ENCODE peak calls at places on chromosomes 13 and 19, in eight cellular contexts. T is colonic mucosa, S is GM23248, D is H1, Q is endodermal cell, U is DND-41, A is neural progenitor cell, K is neuronal stem cell. E is an unnamed sample.

GRCh38 chr13:100980171-100980570 is 305.6 kb upstream of the TMTC4 start:
- DNase-seq in T (no peak), S (peak; percentile 6), D (no peak), Q (no peak), U (no peak), A (no peak), K (no peak), E (peak; percentile 47)

GRCh38 chr19:34363094-34363493 is 1.9 kb upstream of the GPI start:
- DNase-seq in T (no peak), S (peak; percentile 13), D (no peak), Q (peak; percentile 68), U (no peak), A (peak; percentile 52), K (no peak), E (peak; percentile 76)

GRCh38 chr19:55643003-55643732 is at the start of gene ZNF581:
- DNase-seq in T (peak; percentile 80), S (peak; percentile 87), D (no peak), Q (peak; percentile 89), U (peak; percentile 83), A (peak; percentile 82), K (peak; percentile 73), E (peak; percentile 87)

GRCh38 chr19:33487901-33488817 is 33.4 kb downstream of the PEPD start:
- DNase-seq in T (no peak), S (no peak), D (no peak), Q (no peak), U (no peak), A (no peak), K (no peak), E (no peak)

GRCh38 chr13:80072231-80072630 is 268.7 kb downstream of the SPRY2 start:
- DNase-seq in T (no peak), S (no peak), D (no peak), Q (no peak), U (no peak), A (no peak), K (no peak), E (no peak)

GRCh38 chr19:49342291-49342721 is 7.1 kb downstream of the CD37 start:
- DNase-seq in T (no peak), S (no peak), D (no peak), Q (peak; percentile 26), U (no peak), A (no peak), K (no peak), E (no peak)

GRCh38 chr13:21218351-21219043 is 42.0 kb downstream of the MRPL57 start:
- DNase-seq in T (no peak), S (no peak), D (no peak), Q (no peak), U (peak; percentile 77), A (no peak), K (no peak), E (no peak)

GRCh38 chr19:24141612-24142011 is 54.6 kb downstream of the ZNF254 start:
- DNase-seq in T (no peak), S (no peak), D (no peak), Q (no peak), U (no peak), A (no peak), K (no peak), E (peak; percentile 29)

GRCh38 chr13:112169941-112170822 is 103.2 kb downstream of the SOX1 start:
- DNase-seq in T (no peak), S (no peak), D (no peak), Q (peak; percentile 29), U (no peak), A (no peak), K (no peak), E (no peak)

GRCh38 chr13:90233933-90234672 is 1113.4 kb upstream of the MIR17HG start:
- DNase-seq in T (no peak), S (no peak), D (no peak), Q (no peak), U (no peak), A (no peak), K (no peak), E (no peak)

GRCh38 chr13:109785892-109786450 is 412 bp downstream of the IRS2 start:
- DNase-seq in T (no peak), S (peak; percentile 66), D (no peak), Q (no peak), U (no peak), A (no peak), K (no peak), E (peak; percentile 14)

GRCh38 chr19:6482343-6482686 is 728 bp upstream of the DENND1C start:
- DNase-seq in T (no peak), S (no peak), D (no peak), Q (no peak), U (no peak), A (no peak), K (no peak), E (no peak)

GRCh38 chr19:16588089-16588823 is 16.0 kb upstream of the SLC35E1 start:
- DNase-seq in T (peak; percentile 47), S (no peak), D (no peak), Q (no peak), U (peak; percentile 82), A (no peak), K (no peak), E (no peak)

GRCh38 chr19:41998246-41999020 is 4.4 kb upstream of the ATP1A3 start:
- DNase-seq in T (no peak), S (peak; percentile 86), D (no peak), Q (peak; percentile 93), U (no peak), A (peak; percentile 92), K (peak; percentile 66), E (peak; percentile 59)

GRCh38 chr13:96018135-96018534 is 35.1 kb downstream of the UGGT2 start:
- DNase-seq in T (no peak), S (no peak), D (no peak), Q (no peak), U (no peak), A (no peak), K (no peak), E (no peak)

GRCh38 chr13:112859817-112860190 is 109.2 kb upstream of the MCF2L start:
- DNase-seq in T (no peak), S (peak; percentile 12), D (no peak), Q (peak; percentile 40), U (no peak), A (no peak), K (no peak), E (peak; percentile 10)

GRCh38 chr13:112330066-112330465 is 46.1 kb upstream of the SPACA7 start:
- DNase-seq in T (no peak), S (no peak), D (no peak), Q (peak; percentile 33), U (no peak), A (no peak), K (no peak), E (no peak)

GRCh38 chr13:91247768-91248167 is 99.7 kb upstream of the MIR17HG start:
- DNase-seq in T (no peak), S (peak; percentile 1), D (no peak), Q (no peak), U (no peak), A (no peak), K (peak; percentile 6), E (no peak)

GRCh38 chr19:48368942-48369341 is 4.8 kb downstream of the SYNGR4 start:
- DNase-seq in T (peak; percentile 84), S (no peak), D (no peak), Q (no peak), U (no peak), A (no peak), K (no peak), E (no peak)

DNA sequence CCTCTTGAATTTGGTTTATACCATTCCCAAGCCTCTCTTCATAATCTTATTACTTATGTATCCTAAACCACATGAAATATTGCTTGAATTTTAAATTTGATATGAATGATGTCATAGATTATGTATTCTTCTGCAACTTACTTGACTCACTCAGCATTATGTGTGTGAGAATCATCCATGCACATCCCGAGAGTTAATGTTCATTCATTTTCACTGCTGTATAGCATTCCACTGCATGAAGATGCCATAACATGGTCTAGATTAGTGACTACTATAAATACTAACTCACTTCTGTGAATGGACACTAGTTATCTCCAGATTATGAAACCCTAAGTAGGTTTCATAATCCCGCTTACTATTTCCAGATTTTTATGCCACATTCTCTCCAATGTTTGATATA is 25.0 kb upstream of the RAP2A start:
- DNase-seq in T (no peak), S (no peak), D (no peak), Q (no peak), U (no peak), A (no peak), K (no peak), E (no peak)
- H3K9ac ChIP-seq in T (no peak overlapping the region), S (no peak overlapping the region), D (no peak overlapping the region), Q (no peak overlapping the region), U (no peak overlapping the region), A (no peak overlapping the region), K (no peak overlapping the region), E (no peak overlapping the region)

GRCh38 chr13:51243227-51243626 is 21.0 kb downstream of the FAM124A start:
- DNase-seq in T (no peak), S (no peak), D (no peak), Q (no peak), U (no peak), A (peak; percentile 72), K (no peak), E (peak; percentile 53)
- H3K9ac ChIP-seq in T (no peak overlapping the region), S (no peak overlapping the region), D (no peak overlapping the region), Q (no peak overlapping the region), U (no peak overlapping the region), A (no peak overlapping the region), K (no peak overlapping the region), E (no peak overlapping the region)

GRCh38 chr13:114101831-114102520 is 30.4 kb downstream of the RASA3 start:
- DNase-seq in T (no peak), S (no peak), D (no peak), Q (peak; percentile 45), U (no peak), A (no peak), K (no peak), E (no peak)
- H3K9ac ChIP-seq in T (peak overlapping the region; percentile 19), S (no peak overlapping the region), D (no peak overlapping the region), Q (no peak overlapping the region), U (no peak overlapping the region), A (no peak overlapping the region), K (no peak overlapping the region), E (no peak overlapping the region)

GRCh38 chr19:18170714-18171255 is 2.8 kb upstream of the IFI30 start:
- DNase-seq in T (no peak), S (no peak), D (no peak), Q (no peak), U (no peak), A (no peak), K (no peak), E (no peak)
- H3K9ac ChIP-seq in T (peak overlapping the region; percentile 32), S (no peak overlapping the region), D (no peak overlapping the region), Q (no peak overlapping the region), U (no peak overlapping the region), A (no peak overlapping the region), K (no peak overlapping the region), E (no peak overlapping the region)

GRCh38 chr13:31009166-31009565 is 76.7 kb downstream of the TEX26 start:
- DNase-seq in T (no peak), S (no peak), D (no peak), Q (peak; percentile 27), U (no peak), A (no peak), K (no peak), E (no peak)

GRCh38 chr13:31015207-31015606 is 82.8 kb downstream of the TEX26 start:
- DNase-seq in T (no peak), S (no peak), D (no peak), Q (no peak), U (no peak), A (no peak), K (no peak), E (no peak)

GRCh38 chr13:31014461-31014860 is 82.0 kb downstream of the TEX26 start:
- DNase-seq in T (no peak), S (no peak), D (no peak), Q (no peak), U (no peak), A (no peak), K (no peak), E (no peak)

GRCh38 chr13:31011193-31011860 is 78.9 kb downstream of the TEX26 start:
- DNase-seq in T (no peak), S (no peak), D (no peak), Q (peak; percentile 32), U (no peak), A (peak; percentile 59), K (no peak), E (peak; percentile 45)

GRCh38 chr13:31012285-31013024 is 80.0 kb downstream of the TEX26 start:
- DNase-seq in T (no peak), S (peak; percentile 60), D (no peak), Q (peak; percentile 57), U (no peak), A (peak; percentile 22), K (no peak), E (peak; percentile 59)
- H3K9ac ChIP-seq in T (no peak overlapping the region), S (no peak overlapping the region), D (no peak overlapping the region), Q (no peak overlapping the region), U (no peak overlapping the region), A (no peak overlapping the region), K (no peak overlapping the region), E (no peak overlapping the region)

E was measured in mesendoderm.